ENCODE peak calls at places on chromosomes 7 and 10, in four cellular contexts. O is mesendoderm, G is IMR-90, U is H1. M is an unnamed sample. For H3K4me1, the result is how much of the 10 kb centered on the place peaks cover.

GRCh38 chr7:5622746-5623145 is 158.7 kb downstream of the RNF216 start:
- DNase-seq in O (no peak), G (no peak), U (no peak), M (no peak)

GRCh38 chr7:3561908-3562307 is 260.9 kb downstream of the SDK1 start:
- DNase-seq in O (no peak), G (no peak), U (no peak), M (no peak)

GRCh38 chr10:56537984-56538383 is 176.9 kb upstream of the ZWINT start:
- DNase-seq in O (peak), G (peak), U (no peak), M (no peak)

GRCh38 chr7:2666130-2666529 is 21.9 kb upstream of the AMZ1 start:
- DNase-seq in O (no peak), G (no peak), U (no peak), M (no peak)

GRCh38 chr10:101616415-101617101 is 28.4 kb downstream of the DPCD start:
- DNase-seq in O (peak), G (no peak), U (no peak), M (no peak)

GRCh38 chr7:56045796-56046195 is 5.4 kb downstream of the PSPH start:
- DNase-seq in O (no peak), G (no peak), U (no peak), M (no peak)

GRCh38 chr7:140674899-140675701 is 2.4 kb downstream of the ADCK2 start:
- DNase-seq in O (peak), G (peak), U (no peak), M (peak)

GRCh38 chr7:107785926-107786325 is 17.1 kb downstream of the SLC26A3 start:
- DNase-seq in O (no peak), G (no peak), U (no peak), M (no peak)

GRCh38 chr7:109950256-109950655 is 1140.7 kb upstream of the LRRN3 start:
- DNase-seq in O (peak), G (no peak), U (no peak), M (no peak)

GRCh38 chr7:44849277-44850210 is 1.7 kb upstream of the H2AZ2 start:
- DNase-seq in O (no peak), G (peak), U (no peak), M (no peak)
- H4K5ac ChIP-seq in O (no peak), G (no peak), U (no peak), M (no peak)

GRCh38 chr10:72204724-72205123 is 11.1 kb upstream of the ANAPC16 start:
- DNase-seq in O (no peak), G (no peak), U (no peak), M (no peak)
- H3K4me1 ChIP-seq in O (under half), G (under half), U (under half), M (under half)

DNA sequence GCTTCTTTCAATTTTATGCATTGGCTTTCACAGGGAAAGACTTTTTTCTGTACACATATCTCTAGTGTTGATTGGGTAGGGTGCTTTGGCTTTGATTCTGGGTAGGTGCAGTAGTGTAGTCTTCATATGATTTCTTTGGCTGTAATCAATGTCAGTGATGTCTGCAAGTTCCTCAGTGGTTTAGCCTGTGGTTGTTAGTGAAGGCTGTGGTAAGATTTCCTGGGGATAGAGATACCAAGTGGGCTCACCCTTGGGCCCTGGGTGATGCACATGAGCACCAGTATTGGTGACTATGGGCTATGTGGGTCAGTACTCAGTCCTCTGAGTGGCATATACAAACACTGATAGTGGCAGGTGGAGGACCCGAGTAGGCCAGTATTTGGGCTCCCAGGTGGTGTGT is 13.0 kb downstream of the GIMAP8 start:
- DNase-seq in O (no peak), G (no peak), U (no peak), M (no peak)
- H4K5ac ChIP-seq in O (no peak), G (no peak), U (no peak), M (no peak)

GRCh38 chr7:13017881-13018280 is 330.4 kb downstream of the ARL4A start:
- DNase-seq in O (peak), G (no peak), U (no peak), M (no peak)

GRCh38 chr7:13024323-13024722 is 336.9 kb downstream of the ARL4A start:
- DNase-seq in O (no peak), G (no peak), U (no peak), M (no peak)

GRCh38 chr7:13017325-13017853 is 330.0 kb downstream of the ARL4A start:
- DNase-seq in O (peak), G (peak), U (no peak), M (peak)

GRCh38 chr7:13021971-13022370 is 334.5 kb downstream of the ARL4A start:
- DNase-seq in O (no peak), G (no peak), U (no peak), M (no peak)

GRCh38 chr7:13021566-13021965 is 334.1 kb downstream of the ARL4A start:
- DNase-seq in O (no peak), G (peak), U (no peak), M (no peak)
- H3K4me1 ChIP-seq in O (under half), G (under half), U (under half), M (under half)